ENCODE peak calls at places on chromosomes 4 and X, in four cellular contexts. One of them, this sample, is unnamed.

GRCh38 chr4:3708103-3708510 is 58.1 kb upstream of the ADRA2C start:
- DNase-seq in head of caudate nucleus: no peak
- DNase-seq in CD8-positive, alpha-beta T cell: no peak
- DNase-seq in CD14-positive monocyte: peak
- DNase-seq in this sample: no peak

GRCh38 chr4:181418491-181418890 is 824.7 kb upstream of the TENM3 start:
- DNase-seq in head of caudate nucleus: no peak
- DNase-seq in CD14-positive monocyte: no peak
- DNase-seq in CD8-positive, alpha-beta T cell: no peak
- DNase-seq in this sample: no peak

GRCh38 chr4:9781343-9782135 is at the start of gene DRD5:
- DNase-seq in head of caudate nucleus: no peak
- DNase-seq in CD8-positive, alpha-beta T cell: no peak
- DNase-seq in CD14-positive monocyte: no peak
- DNase-seq in this sample: no peak

GRCh38 chr4:120052840-120053239 is 13.8 kb downstream of the MAD2L1 start:
- DNase-seq in head of caudate nucleus: no peak
- DNase-seq in CD8-positive, alpha-beta T cell: no peak
- DNase-seq in CD14-positive monocyte: peak
- DNase-seq in this sample: no peak

GRCh38 chr4:188455353-188455752 is 316.1 kb downstream of the TRIML1 start:
- DNase-seq in CD14-positive monocyte: no peak
- DNase-seq in CD8-positive, alpha-beta T cell: no peak
- DNase-seq in head of caudate nucleus: no peak
- DNase-seq in this sample: no peak

GRCh38 chrX:129700536-129700935 is 38.2 kb upstream of the XPNPEP2 start:
- DNase-seq in head of caudate nucleus: no peak
- DNase-seq in CD14-positive monocyte: no peak
- DNase-seq in CD8-positive, alpha-beta T cell: no peak
- DNase-seq in this sample: no peak

GRCh38 chr4:103067841-103068547 is 8.6 kb downstream of the SLC9B2 start:
- DNase-seq in CD8-positive, alpha-beta T cell: no peak
- DNase-seq in head of caudate nucleus: no peak
- DNase-seq in CD14-positive monocyte: no peak
- DNase-seq in this sample: no peak

GRCh38 chr4:79831119-79831528 is 241.9 kb downstream of the ANTXR2 start:
- DNase-seq in head of caudate nucleus: no peak
- DNase-seq in CD14-positive monocyte: no peak
- DNase-seq in CD8-positive, alpha-beta T cell: no peak
- DNase-seq in this sample: no peak

GRCh38 chr4:25098964-25099843 is 61.0 kb downstream of the SEPSECS start:
- DNase-seq in head of caudate nucleus: no peak
- DNase-seq in CD8-positive, alpha-beta T cell: no peak
- DNase-seq in CD14-positive monocyte: no peak
- DNase-seq in this sample: no peak